ENCODE peak calls at places on chromosomes 1 and 21, in four cellular contexts. E is spleen, B is brain microvascular endothelial cell, J is coronary artery. W is an unnamed sample.

GRCh38 chr21:14591882-14592281 is 45.8 kb upstream of the SAMSN1 start:
- DNase-seq in E (no peak), B (peak; percentile 61), J (no peak), W (peak; percentile 27)

GRCh38 chr1:51960262-51960661 is 30.2 kb downstream of the RAB3B start:
- DNase-seq in B (no peak), J (no peak), E (no peak), W (no peak)

GRCh38 chr1:181163662-181164061 is 75.2 kb downstream of the IER5 start:
- DNase-seq in E (no peak), J (no peak), B (no peak), W (no peak)

GRCh38 chr1:156590326-156591180 is 1.0 kb upstream of the NAXE start:
- DNase-seq in J (peak; percentile 22), B (no peak), E (no peak), W (no peak)

GRCh38 chr1:18957136-18957521 is 653 bp upstream of the IFFO2 start:
- DNase-seq in B (no peak), J (no peak), E (no peak), W (no peak)

GRCh38 chr1:14113841-14114567 is 414.0 kb downstream of the PRDM2 start:
- DNase-seq in B (no peak), E (no peak), J (no peak), W (peak; percentile 24)

GRCh38 chr1:43937179-43937865 is 3.7 kb downstream of the ARTN start:
- DNase-seq in B (no peak), E (no peak), J (no peak), W (no peak)

GRCh38 chr21:41370840-41371697 is 9.2 kb downstream of the MX2 start:
- DNase-seq in E (peak; percentile 67), B (no peak), J (no peak), W (peak; percentile 9)

GRCh38 chr1:117932576-117932975 is 3.0 kb downstream of the WDR3 start:
- DNase-seq in J (no peak), B (no peak), E (no peak), W (peak; percentile 53)

GRCh38 chr1:41738475-41738874 is 180.2 kb downstream of the HIVEP3 start:
- DNase-seq in E (no peak), B (peak; percentile 57), J (no peak), W (no peak)

GRCh38 chr1:231778009-231778719 is 151.6 kb downstream of the DISC1 start:
- DNase-seq in B (peak; percentile 45), E (no peak), J (no peak), W (no peak)

GRCh38 chr21:32562426-32562825 is 22.9 kb downstream of the TCP10L start:
- DNase-seq in J (no peak), E (no peak), B (peak; percentile 56), W (peak; percentile 24)

GRCh38 chr21:14210738-14211137 is at the start of gene LIPI:
- DNase-seq in B (no peak), J (no peak), E (no peak), W (no peak)

GRCh38 chr1:223811634-223812101 is 34.1 kb downstream of the TP53BP2 start:
- DNase-seq in B (peak; percentile 20), J (no peak), E (no peak), W (no peak)

GRCh38 chr1:118101445-118101844 is 83.6 kb downstream of the SPAG17 start:
- DNase-seq in J (no peak), E (no peak), B (no peak), W (no peak)

GRCh38 chr1:55402676-55403464 is 187.7 kb upstream of the USP24 start:
- DNase-seq in B (no peak), J (no peak), E (no peak), W (no peak)

GRCh38 chr1:151477066-151477465 is 17.8 kb upstream of the POGZ start:
- DNase-seq in J (no peak), E (no peak), B (no peak), W (no peak)

GRCh38 chr1:248243204-248243603 is 12.0 kb downstream of the OR2M4 start:
- DNase-seq in B (peak; percentile 3), J (no peak), E (peak; percentile 64), W (no peak)

GRCh38 chr1:29532741-29533140 is 296.4 kb downstream of the PTPRU start:
- DNase-seq in E (no peak), B (no peak), J (peak; percentile 40), W (no peak)

GRCh38 chr1:72845342-72845741 is 563.0 kb upstream of the NEGR1 start:
- DNase-seq in J (no peak), E (no peak), B (peak; percentile 1), W (no peak)

GRCh38 chr1:209704584-209704983 is at the start of gene HSD11B1:
- DNase-seq in J (peak; percentile 85), E (no peak), B (no peak), W (no peak)

GRCh38 chr1:39816431-39817090 is 27.9 kb upstream of the BMP8B start:
- DNase-seq in E (peak; percentile 86), B (peak; percentile 73), J (no peak), W (peak; percentile 77)

GRCh38 chr21:31363720-31364119 is 19.7 kb upstream of the TIAM1 start:
- DNase-seq in J (no peak), B (no peak), E (no peak), W (no peak)

DNA sequence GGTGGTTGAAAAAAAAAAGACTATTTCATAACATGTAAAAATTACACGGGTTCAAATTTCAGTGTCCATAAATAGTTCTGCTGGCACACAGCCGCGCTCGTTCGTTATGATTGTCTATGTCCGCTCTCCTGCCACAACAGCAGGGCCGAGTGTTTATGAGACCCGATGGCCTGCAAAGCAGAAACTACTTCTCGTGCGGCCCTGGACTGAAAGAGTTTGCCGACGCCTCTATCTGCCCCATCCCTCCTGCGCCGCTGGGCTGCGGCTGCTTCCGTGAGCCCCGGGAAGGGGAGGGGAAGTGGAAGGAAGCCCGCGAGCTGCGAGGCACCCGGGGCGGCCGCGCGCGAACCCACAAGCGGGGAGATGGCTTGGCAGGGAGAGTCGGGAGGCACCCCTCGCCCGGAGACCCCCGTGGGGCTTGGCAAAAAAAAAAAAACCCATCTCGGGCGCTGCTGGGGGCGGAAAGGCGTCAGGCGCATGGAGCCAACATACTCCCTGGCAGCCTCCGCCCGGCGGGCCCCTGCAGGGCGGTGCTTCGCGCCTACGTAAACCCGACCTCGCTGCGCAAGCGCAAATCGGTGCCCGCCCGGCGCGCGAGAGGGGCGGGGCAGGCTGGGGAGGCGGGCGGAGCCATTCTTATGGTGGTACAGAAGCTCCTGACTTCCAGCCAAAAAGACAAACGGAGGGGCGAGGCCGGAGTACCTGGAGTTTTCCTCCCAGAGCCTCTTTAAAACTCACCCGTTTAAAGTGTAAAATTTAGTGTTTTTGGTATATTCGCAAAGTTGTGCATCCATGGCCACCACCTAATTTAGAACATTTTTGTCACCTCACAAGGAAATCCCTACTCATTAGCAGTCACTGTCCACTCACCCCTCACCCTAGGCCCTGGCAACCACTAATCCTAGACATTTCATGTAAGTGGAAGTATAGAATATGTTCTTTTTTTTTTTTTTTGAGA is 8.3 kb downstream of the SLC27A3 start:
- DNase-seq in E (peak; percentile 98), J (peak; percentile 95), B (peak; percentile 78), W (peak; percentile 60)
- TF ChIP-seq CTCF in E (no peak), J (no peak), B (no peak), W (no peak)

GRCh38 chr21:45471229-45472052 is 66.5 kb downstream of the COL18A1 start:
- DNase-seq in E (peak; percentile 48), B (peak; percentile 58), J (no peak), W (peak; percentile 84)

GRCh38 chr21:45470087-45470515 is 65.1 kb downstream of the COL18A1 start:
- DNase-seq in B (no peak), E (peak; percentile 71), J (no peak), W (no peak)

GRCh38 chr21:45468971-45469272 is 64.0 kb downstream of the COL18A1 start:
- DNase-seq in J (no peak), E (peak; percentile 64), B (no peak), W (no peak)

GRCh38 chr21:45468051-45468970 is 63.3 kb downstream of the COL18A1 start:
- DNase-seq in B (no peak), J (no peak), E (peak; percentile 72), W (no peak)

GRCh38 chr21:45469273-45470086 is 64.5 kb downstream of the COL18A1 start:
- DNase-seq in J (no peak), B (no peak), E (peak; percentile 61), W (no peak)
- H3K4me3 ChIP-seq in J (no peak overlapping the region), B (no peak overlapping the region), E (no peak overlapping the region), W (no peak overlapping the region)

DNA sequence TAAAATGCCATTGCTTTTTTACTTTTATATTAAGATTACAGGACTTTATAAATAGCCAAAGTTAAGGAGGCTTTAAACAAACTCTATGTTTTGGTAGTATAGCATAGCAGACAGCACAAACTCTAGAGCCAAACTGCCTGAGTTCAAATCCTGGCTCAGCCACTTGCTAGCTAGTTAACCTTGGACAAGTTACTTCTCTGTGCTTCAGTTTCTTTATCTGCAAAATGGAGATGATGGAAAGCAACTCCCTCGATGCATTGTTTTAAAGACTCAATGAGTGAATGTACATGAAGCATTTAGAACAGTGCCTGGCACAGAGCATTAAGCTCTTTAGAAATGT is 21.3 kb downstream of the C1QB start:
- DNase-seq in J (no peak), B (no peak), E (no peak), W (no peak)
- TF ChIP-seq CTCF in J (peak; percentile 1), B (no peak), E (no peak), W (no peak)

DNA sequence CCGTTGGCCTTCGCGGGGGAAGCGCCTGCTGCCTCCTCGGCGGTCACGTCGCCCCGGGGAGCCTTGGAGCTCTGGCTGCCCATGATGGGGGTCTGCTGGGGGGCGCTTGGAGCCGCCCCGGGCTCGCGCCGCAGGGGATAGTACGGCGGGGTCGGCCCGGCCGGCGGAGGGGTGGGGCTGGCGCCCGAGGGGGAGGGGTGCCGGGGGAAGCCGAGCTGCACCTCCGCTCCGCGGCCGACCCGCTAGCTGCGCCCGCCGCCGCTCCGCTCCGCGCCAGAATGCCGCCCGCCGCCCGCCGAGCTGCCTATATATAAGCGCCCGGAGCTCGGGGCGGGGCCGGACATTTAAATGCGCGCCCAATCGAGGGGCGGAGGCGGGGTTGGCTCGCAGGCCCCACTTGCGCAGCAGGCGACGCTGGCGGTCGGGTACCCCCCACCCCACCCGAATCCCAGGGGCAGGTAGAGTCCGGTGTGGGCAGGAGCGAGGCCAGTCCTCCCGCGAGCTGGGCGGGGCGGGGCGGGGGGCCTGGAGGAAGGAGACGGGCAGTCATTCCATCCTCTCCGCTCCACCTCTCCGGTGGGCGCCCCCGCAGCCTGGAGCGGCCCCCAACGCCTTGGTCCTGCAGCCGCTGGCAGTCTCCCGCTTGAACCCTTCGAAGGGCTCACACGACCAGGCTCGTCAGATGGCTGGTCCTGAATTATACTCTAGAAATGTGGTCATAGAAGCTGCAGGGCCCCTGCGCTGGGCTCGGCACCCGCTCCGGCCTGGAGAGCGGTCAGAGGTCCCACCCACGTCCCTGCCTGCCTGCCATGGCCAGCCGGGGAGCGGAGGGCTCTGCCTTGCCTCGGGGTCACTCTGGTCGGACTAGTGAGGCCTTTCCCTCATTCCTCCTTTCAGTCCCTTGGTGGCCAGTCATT is at the start of gene MARCKSL1:
- DNase-seq in J (no peak), E (peak; percentile 97), B (peak; percentile 34), W (no peak)
- H3K4me3 ChIP-seq in J (peak within 1 kb of the TSS; percentile 81), E (peak within 1 kb of the TSS; percentile 63), B (peak within 1 kb of the TSS; percentile 73), W (peak within 1 kb of the TSS; percentile 84)

DNA sequence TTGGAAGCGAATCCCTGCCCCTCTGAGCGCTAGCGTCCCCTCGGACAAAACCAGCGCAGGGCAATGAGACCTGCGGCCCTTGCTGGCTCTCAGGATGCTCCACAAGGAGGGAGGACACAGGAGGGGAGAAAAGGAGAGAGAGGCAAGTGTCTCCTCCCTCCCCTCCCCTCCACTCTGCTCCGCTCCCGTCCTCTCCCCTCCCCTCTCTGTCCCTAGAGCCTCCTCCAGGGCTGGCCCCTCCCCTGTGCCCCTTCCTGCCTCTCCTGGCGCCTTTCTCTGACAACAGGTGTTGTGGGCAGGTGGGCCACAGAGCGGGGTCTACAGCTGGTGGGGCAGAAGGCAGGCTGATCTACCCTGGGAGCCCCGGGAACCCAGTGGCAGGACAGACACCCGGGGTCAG is 35.2 kb downstream of the TP73 start:
- DNase-seq in E (no peak), B (no peak), J (no peak), W (no peak)
- TF ChIP-seq CTCF in E (no peak), B (no peak), J (no peak), W (no peak)